ENCODE peak calls at places on chromosomes 13 and 19, in six cellular contexts. One of them, this sample, is unnamed.

GRCh38 chr13:75637101-75637774 is 1.1 kb downstream of the LMO7 start:
- DNase-seq in NAMALWA: no peak
- DNase-seq in AG04449: no peak
- DNase-seq in WTC11: peak; percentile 34
- DNase-seq in HTR-8/SVneo: peak; percentile 14
- DNase-seq in pancreas: no peak
- DNase-seq in this sample: peak; percentile 8

GRCh38 chr19:11142528-11143171 is 12.9 kb downstream of the SPC24 start:
- DNase-seq in NAMALWA: no peak
- DNase-seq in pancreas: peak; percentile 73
- DNase-seq in WTC11: peak; percentile 40
- DNase-seq in HTR-8/SVneo: peak; percentile 92
- DNase-seq in AG04449: peak; percentile 59
- DNase-seq in this sample: peak; percentile 93

GRCh38 chr13:113946409-113947181 is 27.3 kb downstream of the C13orf46 start:
- DNase-seq in NAMALWA: no peak
- DNase-seq in WTC11: no peak
- DNase-seq in AG04449: no peak
- DNase-seq in pancreas: no peak
- DNase-seq in HTR-8/SVneo: no peak
- DNase-seq in this sample: no peak

GRCh38 chr19:38538386-38538785 is 79.4 kb downstream of the MAP4K1 start:
- DNase-seq in pancreas: peak; percentile 34
- DNase-seq in AG04449: no peak
- DNase-seq in HTR-8/SVneo: no peak
- DNase-seq in NAMALWA: no peak
- DNase-seq in WTC11: no peak
- DNase-seq in this sample: no peak

GRCh38 chr13:25732146-25732865 is 319.5 kb downstream of the SHISA2 start:
- DNase-seq in HTR-8/SVneo: no peak
- DNase-seq in NAMALWA: no peak
- DNase-seq in AG04449: no peak
- DNase-seq in pancreas: no peak
- DNase-seq in WTC11: no peak
- DNase-seq in this sample: peak; percentile 65

GRCh38 chr19:46823049-46823448 is 27.6 kb downstream of the AP2S1 start:
- DNase-seq in AG04449: no peak
- DNase-seq in HTR-8/SVneo: no peak
- DNase-seq in pancreas: no peak
- DNase-seq in WTC11: no peak
- DNase-seq in NAMALWA: no peak
- DNase-seq in this sample: no peak

GRCh38 chr19:39514840-39515550 is at the start of gene SELENOV:
- DNase-seq in HTR-8/SVneo: no peak
- DNase-seq in AG04449: no peak
- DNase-seq in NAMALWA: peak; percentile 54
- DNase-seq in pancreas: no peak
- DNase-seq in WTC11: peak; percentile 90
- DNase-seq in this sample: no peak

GRCh38 chr13:101841687-101842086 is 389.2 kb downstream of the ITGBL1 start:
- DNase-seq in NAMALWA: no peak
- DNase-seq in AG04449: no peak
- DNase-seq in WTC11: no peak
- DNase-seq in pancreas: no peak
- DNase-seq in HTR-8/SVneo: no peak
- DNase-seq in this sample: no peak

GRCh38 chr13:76692326-76692725 is 193.9 kb downstream of the KCTD12 start:
- DNase-seq in HTR-8/SVneo: no peak
- DNase-seq in AG04449: no peak
- DNase-seq in pancreas: no peak
- DNase-seq in NAMALWA: no peak
- DNase-seq in WTC11: no peak
- DNase-seq in this sample: no peak

GRCh38 chr13:32783067-32783466 is 196.8 kb downstream of the PDS5B start:
- DNase-seq in pancreas: no peak
- DNase-seq in AG04449: no peak
- DNase-seq in WTC11: no peak
- DNase-seq in HTR-8/SVneo: no peak
- DNase-seq in NAMALWA: no peak
- DNase-seq in this sample: no peak

GRCh38 chr13:39132286-39132685 is 94.0 kb downstream of the NHLRC3 start:
- DNase-seq in AG04449: no peak
- DNase-seq in pancreas: no peak
- DNase-seq in HTR-8/SVneo: no peak
- DNase-seq in NAMALWA: no peak
- DNase-seq in WTC11: no peak
- DNase-seq in this sample: no peak

GRCh38 chr19:20969498-20969897 is 46.4 kb downstream of the ZNF85 start:
- DNase-seq in WTC11: no peak
- DNase-seq in pancreas: peak; percentile 54
- DNase-seq in HTR-8/SVneo: no peak
- DNase-seq in NAMALWA: no peak
- DNase-seq in AG04449: no peak
- DNase-seq in this sample: no peak

GRCh38 chr13:48431987-48432615 is 19.2 kb upstream of the LPAR6 start:
- DNase-seq in WTC11: no peak
- DNase-seq in NAMALWA: no peak
- DNase-seq in pancreas: no peak
- DNase-seq in HTR-8/SVneo: no peak
- DNase-seq in AG04449: no peak
- DNase-seq in this sample: no peak

GRCh38 chr13:108959254-108959653 is 329.8 kb downstream of the MYO16 start:
- DNase-seq in HTR-8/SVneo: no peak
- DNase-seq in WTC11: no peak
- DNase-seq in NAMALWA: no peak
- DNase-seq in AG04449: no peak
- DNase-seq in pancreas: no peak
- DNase-seq in this sample: no peak

GRCh38 chr13:51913421-51914136 is 51.8 kb downstream of the CCDC70 start:
- DNase-seq in WTC11: peak; percentile 36
- DNase-seq in NAMALWA: peak; percentile 12
- DNase-seq in pancreas: no peak
- DNase-seq in AG04449: no peak
- DNase-seq in HTR-8/SVneo: no peak
- DNase-seq in this sample: no peak

GRCh38 chr13:62185631-62186256 is 770.1 kb upstream of the PCDH20 start:
- DNase-seq in NAMALWA: no peak
- DNase-seq in pancreas: no peak
- DNase-seq in AG04449: no peak
- DNase-seq in HTR-8/SVneo: no peak
- DNase-seq in WTC11: no peak
- DNase-seq in this sample: no peak

GRCh38 chr13:44436589-44437337 is 63.1 kb downstream of the SERP2 start:
- DNase-seq in WTC11: peak; percentile 96
- DNase-seq in NAMALWA: peak; percentile 80
- DNase-seq in HTR-8/SVneo: peak; percentile 78
- DNase-seq in pancreas: peak; percentile 91
- DNase-seq in AG04449: peak; percentile 49
- DNase-seq in this sample: peak; percentile 88

GRCh38 chr13:73090116-73090811 is 31.5 kb downstream of the KLF5 start:
- DNase-seq in pancreas: peak; percentile 10
- DNase-seq in AG04449: peak; percentile 19
- DNase-seq in NAMALWA: no peak
- DNase-seq in WTC11: peak; percentile 17
- DNase-seq in HTR-8/SVneo: peak; percentile 70
- DNase-seq in this sample: peak; percentile 91

GRCh38 chr13:110425444-110425780 is 118.3 kb downstream of the COL4A2 start:
- DNase-seq in NAMALWA: no peak
- DNase-seq in WTC11: no peak
- DNase-seq in pancreas: no peak
- DNase-seq in AG04449: no peak
- DNase-seq in HTR-8/SVneo: no peak
- DNase-seq in this sample: no peak

GRCh38 chr19:49570138-49570856 is 10.1 kb downstream of the NOSIP start:
- DNase-seq in WTC11: peak; percentile 62
- DNase-seq in pancreas: peak; percentile 61
- DNase-seq in NAMALWA: peak; percentile 94
- DNase-seq in HTR-8/SVneo: peak; percentile 84
- DNase-seq in AG04449: no peak
- DNase-seq in this sample: peak; percentile 80

GRCh38 chr19:18710986-18711751 is 27.7 kb downstream of the CRTC1 start:
- DNase-seq in AG04449: no peak
- DNase-seq in pancreas: peak; percentile 40
- DNase-seq in NAMALWA: no peak
- DNase-seq in WTC11: no peak
- DNase-seq in HTR-8/SVneo: no peak
- DNase-seq in this sample: no peak

GRCh38 chr19:21094347-21095025 is 12.5 kb downstream of the ZNF714 start:
- DNase-seq in WTC11: no peak
- DNase-seq in AG04449: no peak
- DNase-seq in HTR-8/SVneo: no peak
- DNase-seq in NAMALWA: no peak
- DNase-seq in pancreas: no peak
- DNase-seq in this sample: no peak

GRCh38 chr19:17209126-17210036 is 5.8 kb upstream of the USE1 start:
- DNase-seq in AG04449: no peak
- DNase-seq in NAMALWA: peak; percentile 93
- DNase-seq in HTR-8/SVneo: peak; percentile 45
- DNase-seq in WTC11: peak; percentile 100
- DNase-seq in pancreas: no peak
- DNase-seq in this sample: peak; percentile 16

GRCh38 chr13:52751196-52751595 is 11.6 kb upstream of the CNMD start:
- DNase-seq in HTR-8/SVneo: no peak
- DNase-seq in pancreas: no peak
- DNase-seq in AG04449: no peak
- DNase-seq in NAMALWA: no peak
- DNase-seq in WTC11: no peak
- DNase-seq in this sample: no peak

GRCh38 chr19:29172302-29172701 is 40.6 kb downstream of the UQCRFS1 start:
- DNase-seq in WTC11: no peak
- DNase-seq in AG04449: no peak
- DNase-seq in HTR-8/SVneo: no peak
- DNase-seq in NAMALWA: peak; percentile 46
- DNase-seq in pancreas: no peak
- DNase-seq in this sample: no peak